ENCODE peak calls at places on chromosomes 3 and 15, in eight cellular contexts. One of them, this sample, is unnamed.

GRCh38 chr3:130857336-130858026 is 36.4 kb upstream of the ATP2C1 start:
- DNase-seq in HuH-7.5: no peak
- DNase-seq in cardiac muscle cell: no peak
- DNase-seq in fibroblast of pulmonary artery: no peak
- DNase-seq in RWPE1: no peak
- DNase-seq in kidney glomerular epithelial cell: no peak
- DNase-seq in GM18507: no peak
- DNase-seq in T-helper 9 cell: no peak
- DNase-seq in this sample: no peak

GRCh38 chr15:70342141-70342540 is 244.4 kb upstream of the TLE3 start:
- DNase-seq in HuH-7.5: no peak
- DNase-seq in cardiac muscle cell: no peak
- DNase-seq in fibroblast of pulmonary artery: no peak
- DNase-seq in RWPE1: no peak
- DNase-seq in kidney glomerular epithelial cell: no peak
- DNase-seq in GM18507: no peak
- DNase-seq in T-helper 9 cell: no peak
- DNase-seq in this sample: no peak

GRCh38 chr3:9787714-9788113 is 4.6 kb downstream of the TADA3 start:
- DNase-seq in HuH-7.5: no peak
- DNase-seq in cardiac muscle cell: no peak
- DNase-seq in fibroblast of pulmonary artery: no peak
- DNase-seq in RWPE1: no peak
- DNase-seq in kidney glomerular epithelial cell: no peak
- DNase-seq in GM18507: no peak
- DNase-seq in T-helper 9 cell: no peak
- DNase-seq in this sample: no peak

GRCh38 chr3:13565581-13566461 is 16.9 kb downstream of the FBLN2 start:
- DNase-seq in HuH-7.5: no peak
- DNase-seq in cardiac muscle cell: no peak
- DNase-seq in fibroblast of pulmonary artery: no peak
- DNase-seq in RWPE1: no peak
- DNase-seq in kidney glomerular epithelial cell: no peak
- DNase-seq in GM18507: no peak
- DNase-seq in T-helper 9 cell: no peak
- DNase-seq in this sample: no peak

GRCh38 chr3:177944228-177944661 is 592.0 kb upstream of the KCNMB2 start:
- DNase-seq in HuH-7.5: no peak
- DNase-seq in cardiac muscle cell: no peak
- DNase-seq in fibroblast of pulmonary artery: no peak
- DNase-seq in RWPE1: no peak
- DNase-seq in kidney glomerular epithelial cell: no peak
- DNase-seq in GM18507: no peak
- DNase-seq in T-helper 9 cell: no peak
- DNase-seq in this sample: no peak

GRCh38 chr3:33590541-33590940 is 127.5 kb downstream of the CLASP2 start:
- DNase-seq in HuH-7.5: no peak
- DNase-seq in cardiac muscle cell: no peak
- DNase-seq in fibroblast of pulmonary artery: no peak
- DNase-seq in RWPE1: no peak
- DNase-seq in kidney glomerular epithelial cell: no peak
- DNase-seq in GM18507: no peak
- DNase-seq in T-helper 9 cell: no peak
- DNase-seq in this sample: no peak

GRCh38 chr3:40518067-40518466 is 6.7 kb upstream of the ZNF621 start:
- DNase-seq in HuH-7.5: no peak
- DNase-seq in cardiac muscle cell: no peak
- DNase-seq in fibroblast of pulmonary artery: no peak
- DNase-seq in RWPE1: no peak
- DNase-seq in kidney glomerular epithelial cell: no peak
- DNase-seq in GM18507: no peak
- DNase-seq in T-helper 9 cell: no peak
- DNase-seq in this sample: no peak

GRCh38 chr3:173800154-173800553 is 402.6 kb downstream of the NLGN1 start:
- DNase-seq in HuH-7.5: no peak
- DNase-seq in cardiac muscle cell: no peak
- DNase-seq in fibroblast of pulmonary artery: no peak
- DNase-seq in RWPE1: no peak
- DNase-seq in kidney glomerular epithelial cell: no peak
- DNase-seq in GM18507: no peak
- DNase-seq in T-helper 9 cell: no peak
- DNase-seq in this sample: no peak

GRCh38 chr3:127849368-127849767 is 27.1 kb upstream of the MGLL start:
- DNase-seq in HuH-7.5: no peak
- DNase-seq in cardiac muscle cell: no peak
- DNase-seq in fibroblast of pulmonary artery: no peak
- DNase-seq in RWPE1: no peak
- DNase-seq in kidney glomerular epithelial cell: no peak
- DNase-seq in GM18507: no peak
- DNase-seq in T-helper 9 cell: no peak
- DNase-seq in this sample: no peak

GRCh38 chr3:195453236-195453635 is 10.4 kb upstream of the ACAP2 start:
- DNase-seq in HuH-7.5: no peak
- DNase-seq in cardiac muscle cell: no peak
- DNase-seq in fibroblast of pulmonary artery: no peak
- DNase-seq in RWPE1: no peak
- DNase-seq in kidney glomerular epithelial cell: no peak
- DNase-seq in GM18507: no peak
- DNase-seq in T-helper 9 cell: no peak
- DNase-seq in this sample: no peak

GRCh38 chr3:197270558-197271317 is 27.7 kb downstream of the DLG1 start:
- DNase-seq in HuH-7.5: peak
- DNase-seq in cardiac muscle cell: no peak
- DNase-seq in fibroblast of pulmonary artery: no peak
- DNase-seq in RWPE1: no peak
- DNase-seq in kidney glomerular epithelial cell: no peak
- DNase-seq in GM18507: no peak
- DNase-seq in T-helper 9 cell: no peak
- DNase-seq in this sample: no peak

GRCh38 chr3:138854204-138854603 is 19.5 kb upstream of the PIK3CB start:
- DNase-seq in HuH-7.5: no peak
- DNase-seq in cardiac muscle cell: no peak
- DNase-seq in fibroblast of pulmonary artery: no peak
- DNase-seq in RWPE1: no peak
- DNase-seq in kidney glomerular epithelial cell: no peak
- DNase-seq in GM18507: no peak
- DNase-seq in T-helper 9 cell: no peak
- DNase-seq in this sample: no peak

GRCh38 chr15:35751421-35752133 is 205.6 kb upstream of the DPH6 start:
- DNase-seq in HuH-7.5: peak
- DNase-seq in cardiac muscle cell: peak
- DNase-seq in fibroblast of pulmonary artery: peak
- DNase-seq in RWPE1: peak
- DNase-seq in kidney glomerular epithelial cell: peak
- DNase-seq in GM18507: no peak
- DNase-seq in T-helper 9 cell: peak
- DNase-seq in this sample: peak